ENCODE peak calls at places on chromosomes 11 and 22, in eight cellular contexts. K is Calu3; S is stimulated activated CD4-positive, alpha-beta T cell treated with anti-CD3 and anti-CD28 coated beads, Interleukin-1b, Interleukin-23, amount 100 ng/mL, for 24 hours; X is NCI-H82; V is gastrocnemius medialis; D is fibroblast of the conjunctiva; P is hepatocyte; E is CD8-positive, alpha-beta memory T cell. H is an unnamed sample.
A peak's percentile ranks its signal among the peaks of the same experiment; 100 is the strongest.

GRCh38 chr11:50080256-50080655 is 47.6 kb downstream of the OR4C45 start:
- DNase-seq in K (no peak), S (no peak), X (no peak), V (no peak), D (no peak), P (no peak), E (no peak), H (no peak)

GRCh38 chr11:64009234-64009633 is 23.0 kb downstream of the OTUB1 start:
- DNase-seq in K (no peak), S (no peak), X (no peak), V (no peak), D (no peak), P (no peak), E (no peak), H (no peak)

GRCh38 chr11:5151713-5152153 is 2.8 kb downstream of the OR52A1 start:
- DNase-seq in K (no peak), S (no peak), X (no peak), V (no peak), D (no peak), P (no peak), E (no peak), H (no peak)

GRCh38 chr11:20259506-20259905 is 99.2 kb upstream of the DBX1 start:
- DNase-seq in K (no peak), S (no peak), X (no peak), V (no peak), D (no peak), P (no peak), E (no peak), H (no peak)

GRCh38 chr22:43185860-43186261 is 1.1 kb downstream of the TTLL12 start:
- DNase-seq in K (peak; percentile 37), S (no peak), X (peak; percentile 63), V (peak; percentile 33), D (no peak), P (peak; percentile 62), E (no peak), H (no peak)

GRCh38 chr22:32473388-32473952 is 1.1 kb upstream of the FBXO7 start:
- DNase-seq in K (peak; percentile 63), S (peak; percentile 2), X (peak; percentile 73), V (no peak), D (peak; percentile 49), P (peak; percentile 55), E (peak; percentile 49), H (peak; percentile 38)

GRCh38 chr11:68471360-68472340 is 11.1 kb downstream of the PPP6R3 start:
- DNase-seq in K (no peak), S (no peak), X (no peak), V (no peak), D (no peak), P (no peak), E (peak; percentile 51), H (peak; percentile 60)

GRCh38 chr11:74696488-74696887 is 34.7 kb downstream of the CHRDL2 start:
- DNase-seq in K (no peak), S (no peak), X (no peak), V (no peak), D (no peak), P (no peak), E (no peak), H (no peak)

GRCh38 chr11:91731051-91731450 is 493.6 kb upstream of the FAT3 start:
- DNase-seq in K (no peak), S (no peak), X (no peak), V (no peak), D (no peak), P (no peak), E (no peak), H (no peak)

GRCh38 chr22:41197046-41197807 is 7.9 kb upstream of the L3MBTL2 start:
- DNase-seq in K (peak; percentile 84), S (peak; percentile 74), X (peak; percentile 81), V (peak; percentile 76), D (peak; percentile 5), P (peak; percentile 84), E (peak; percentile 87), H (no peak)

GRCh38 chr22:48952256-48953102 is 875.2 kb downstream of the BRD1 start:
- DNase-seq in K (no peak), S (no peak), X (no peak), V (no peak), D (no peak), P (no peak), E (no peak), H (no peak)

GRCh38 chr11:69575296-69576068 is 65.5 kb upstream of the CCND1 start:
- DNase-seq in K (no peak), S (no peak), X (no peak), V (no peak), D (no peak), P (no peak), E (no peak), H (no peak)

GRCh38 chr11:73412308-73412707 is 36.1 kb downstream of the RELT start:
- DNase-seq in K (no peak), S (no peak), X (no peak), V (no peak), D (no peak), P (no peak), E (no peak), H (no peak)

GRCh38 chr11:15818132-15818842 is 538.1 kb downstream of the SOX6 start:
- DNase-seq in K (no peak), S (no peak), X (no peak), V (no peak), D (no peak), P (peak; percentile 20), E (no peak), H (no peak)

GRCh38 chr22:36238348-36239149 is 778 bp downstream of the APOL2 start:
- DNase-seq in K (no peak), S (no peak), X (no peak), V (peak; percentile 43), D (no peak), P (peak; percentile 37), E (no peak), H (no peak)

GRCh38 chr11:44950625-44951472 is at the start of gene TP53I11:
- DNase-seq in K (peak; percentile 66), S (peak; percentile 52), X (peak; percentile 83), V (peak; percentile 67), D (peak; percentile 53), P (peak; percentile 85), E (peak; percentile 73), H (peak; percentile 49)

GRCh38 chr11:59668188-59668949 is 468 bp downstream of the PATL1 start:
- DNase-seq in K (peak; percentile 46), S (peak; percentile 61), X (peak; percentile 63), V (peak; percentile 73), D (peak; percentile 31), P (peak; percentile 64), E (no peak), H (peak; percentile 62)

GRCh38 chr11:23192256-23192655 is 332.0 kb upstream of the CCDC179 start:
- DNase-seq in K (no peak), S (no peak), X (peak; percentile 27), V (no peak), D (peak; percentile 35), P (peak; percentile 11), E (no peak), H (no peak)

GRCh38 chr22:43222281-43222680 is 35.3 kb upstream of the TTLL12 start:
- DNase-seq in K (no peak), S (no peak), X (no peak), V (no peak), D (no peak), P (no peak), E (no peak), H (no peak)

H was measured in SW 1271.